ENCODE peak calls at places on chromosome 10, in nine cellular contexts. O is B cell; P is stimulated activated CD8-positive, alpha-beta memory T cell treated with anti-CD3 and anti-CD28 coated beads, Interleukin-15, amount 100 ng/mL, for 24 hours; Z is fibroblast of lung; D is RWPE1; Q is spleen; J is body of pancreas; A is NCI-H460; C is cardiac fibroblast. M is an unnamed sample.

GRCh38 chr10:77075916-77076315 is 561.7 kb downstream of the KCNMA1 start:
- DNase-seq in O (no peak), P (no peak), Z (no peak), D (no peak), Q (no peak), J (no peak), A (no peak), C (no peak), M (no peak)

GRCh38 chr10:75108684-75109458 is 2.6 kb upstream of the SAMD8 start:
- DNase-seq in O (no peak), P (no peak), Z (no peak), D (peak; percentile 58), Q (no peak), J (peak; percentile 48), A (peak; percentile 29), C (peak; percentile 23), M (no peak)

GRCh38 chr10:117544729-117545140 is 2.2 kb downstream of the EMX2 start:
- DNase-seq in O (no peak), P (no peak), Z (no peak), D (no peak), Q (no peak), J (no peak), A (no peak), C (no peak), M (no peak)

GRCh38 chr10:125333209-125333591 is 172.8 kb upstream of the CTBP2 start:
- DNase-seq in O (no peak), P (no peak), Z (no peak), D (no peak), Q (no peak), J (no peak), A (no peak), C (no peak), M (no peak)

GRCh38 chr10:43842496-43842895 is 193.8 kb upstream of the ZNF32 start:
- DNase-seq in O (no peak), P (no peak), Z (no peak), D (no peak), Q (no peak), J (no peak), A (no peak), C (no peak), M (no peak)

GRCh38 chr10:92238586-92239098 is 52.2 kb downstream of the CPEB3 start:
- DNase-seq in O (no peak), P (no peak), Z (peak; percentile 66), D (peak; percentile 95), Q (no peak), J (peak; percentile 64), A (peak; percentile 95), C (peak; percentile 43), M (peak; percentile 44)

GRCh38 chr10:120833222-120833928 is 17.8 kb upstream of the WDR11 start:
- DNase-seq in O (no peak), P (no peak), Z (no peak), D (no peak), Q (no peak), J (no peak), A (no peak), C (no peak), M (no peak)

GRCh38 chr10:130481076-130481930 is 345.1 kb downstream of the GLRX3 start:
- DNase-seq in O (no peak), P (no peak), Z (no peak), D (no peak), Q (no peak), J (no peak), A (no peak), C (no peak), M (no peak)

GRCh38 chr10:79347894-79348639 is 798 bp downstream of the PPIF start:
- DNase-seq in O (peak; percentile 81), P (peak; percentile 52), Z (peak; percentile 70), D (peak; percentile 68), Q (peak; percentile 97), J (peak; percentile 76), A (peak; percentile 30), C (peak; percentile 79), M (peak; percentile 54)

GRCh38 chr10:75801121-75801520 is 369.7 kb downstream of the LRMDA start:
- DNase-seq in O (no peak), P (no peak), Z (no peak), D (no peak), Q (no peak), J (peak; percentile 35), A (no peak), C (no peak), M (no peak)

GRCh38 chr10:26946103-26946907 is 85.5 kb upstream of the ABI1 start:
- DNase-seq in O (no peak), P (no peak), Z (no peak), D (peak; percentile 21), Q (peak; percentile 72), J (no peak), A (no peak), C (no peak), M (peak; percentile 44)

GRCh38 chr10:96352587-96352986 is 6.2 kb downstream of the OPALIN start:
- DNase-seq in O (no peak), P (no peak), Z (no peak), D (no peak), Q (no peak), J (peak; percentile 33), A (no peak), C (no peak), M (no peak)

GRCh38 chr10:75444781-75445386 is 13.5 kb downstream of the LRMDA start:
- DNase-seq in O (no peak), P (no peak), Z (no peak), D (no peak), Q (no peak), J (no peak), A (no peak), C (no peak), M (no peak)

GRCh38 chr10:95406651-95407280 is 116.0 kb upstream of the PDLIM1 start:
- DNase-seq in O (no peak), P (no peak), Z (no peak), D (no peak), Q (no peak), J (peak; percentile 96), A (no peak), C (peak; percentile 35), M (peak; percentile 67)

GRCh38 chr10:95628786-95629185 is 27.7 kb downstream of the ALDH18A1 start:
- DNase-seq in O (no peak), P (no peak), Z (no peak), D (peak; percentile 14), Q (no peak), J (no peak), A (no peak), C (no peak), M (no peak)

GRCh38 chr10:19979628-19980027 is 163.4 kb downstream of the PLXDC2 start:
- DNase-seq in O (no peak), P (no peak), Z (no peak), D (no peak), Q (no peak), J (no peak), A (no peak), C (no peak), M (no peak)

GRCh38 chr10:21720090-21720489 is 186.1 kb downstream of the MLLT10 start:
- DNase-seq in O (no peak), P (no peak), Z (peak; percentile 28), D (no peak), Q (no peak), J (no peak), A (no peak), C (no peak), M (no peak)

GRCh38 chr10:49500420-49500819 is 38.5 kb downstream of the ERCC6 start:
- DNase-seq in O (no peak), P (no peak), Z (no peak), D (no peak), Q (no peak), J (peak; percentile 45), A (no peak), C (no peak), M (no peak)

GRCh38 chr10:126597206-126597605 is 73.3 kb downstream of the C10orf90 start:
- DNase-seq in O (no peak), P (no peak), Z (no peak), D (no peak), Q (no peak), J (no peak), A (no peak), C (no peak), M (no peak)

GRCh38 chr10:127694580-127695193 is 42.3 kb upstream of the FOXI2 start:
- DNase-seq in O (no peak), P (no peak), Z (no peak), D (peak; percentile 51), Q (no peak), J (peak; percentile 11), A (peak; percentile 64), C (no peak), M (no peak)

GRCh38 chr10:17787087-17787942 is 21.8 kb upstream of the MRC1 start:
- DNase-seq in O (no peak), P (no peak), Z (peak; percentile 92), D (peak; percentile 82), Q (no peak), J (no peak), A (peak; percentile 73), C (peak; percentile 90), M (no peak)

GRCh38 chr10:69730251-69731156 is 71.2 kb upstream of the COL13A1 start:
- DNase-seq in O (no peak), P (no peak), Z (peak; percentile 96), D (no peak), Q (no peak), J (no peak), A (no peak), C (peak; percentile 53), M (peak; percentile 48)

GRCh38 chr10:68153473-68154210 is 44.4 kb downstream of the MYPN start:
- DNase-seq in O (no peak), P (no peak), Z (peak; percentile 98), D (peak; percentile 98), Q (no peak), J (peak; percentile 23), A (peak; percentile 99), C (peak; percentile 95), M (peak; percentile 57)

GRCh38 chr10:2335626-2336025 is 598.3 kb upstream of the ADARB2 start:
- DNase-seq in O (no peak), P (no peak), Z (no peak), D (no peak), Q (no peak), J (no peak), A (no peak), C (no peak), M (no peak)

GRCh38 chr10:29146736-29147135 is 142.1 kb upstream of the LYZL1 start:
- DNase-seq in O (no peak), P (no peak), Z (no peak), D (no peak), Q (no peak), J (no peak), A (no peak), C (no peak), M (no peak)

GRCh38 chr10:96446966-96447596 is 66.6 kb downstream of the TLL2 start:
- DNase-seq in O (no peak), P (no peak), Z (no peak), D (no peak), Q (no peak), J (no peak), A (no peak), C (no peak), M (no peak)

GRCh38 chr10:102431452-102432124 is 786 bp downstream of the CUEDC2 start:
- DNase-seq in O (no peak), P (no peak), Z (peak; percentile 51), D (peak; percentile 33), Q (no peak), J (no peak), A (no peak), C (peak; percentile 58), M (no peak)

GRCh38 chr10:129191848-129192247 is 275.2 kb upstream of the MGMT start:
- DNase-seq in O (no peak), P (no peak), Z (no peak), D (no peak), Q (no peak), J (peak; percentile 10), A (no peak), C (peak; percentile 1), M (no peak)